ENCODE peak calls at places on chromosomes 7 and 10, in nine cellular contexts. One of them, this sample, is unnamed.

GRCh38 chr10:24889636-24890035 is 62.8 kb downstream of the PRTFDC1 start:
- DNase-seq in uterus: no peak
- DNase-seq in IMR-90: no peak
- DNase-seq in tibial nerve: no peak
- DNase-seq in suprapubic skin: no peak
- DNase-seq in prostate gland: no peak
- DNase-seq in A549: no peak
- DNase-seq in transverse colon: no peak
- DNase-seq in breast epithelium: no peak
- DNase-seq in this sample: no peak

GRCh38 chr7:3897430-3898385 is 596.7 kb downstream of the SDK1 start:
- DNase-seq in uterus: peak; percentile 29
- DNase-seq in IMR-90: peak; percentile 62
- DNase-seq in tibial nerve: peak; percentile 35
- DNase-seq in suprapubic skin: no peak
- DNase-seq in prostate gland: peak; percentile 36
- DNase-seq in A549: peak; percentile 36
- DNase-seq in transverse colon: peak; percentile 34
- DNase-seq in breast epithelium: no peak
- DNase-seq in this sample: no peak

GRCh38 chr10:7260912-7261700 is 149.7 kb downstream of the SFMBT2 start:
- DNase-seq in uterus: peak; percentile 47
- DNase-seq in IMR-90: peak; percentile 65
- DNase-seq in tibial nerve: no peak
- DNase-seq in suprapubic skin: no peak
- DNase-seq in prostate gland: no peak
- DNase-seq in A549: no peak
- DNase-seq in transverse colon: no peak
- DNase-seq in breast epithelium: no peak
- DNase-seq in this sample: no peak

GRCh38 chr7:42722726-42723125 is 189.1 kb downstream of the C7orf25 start:
- DNase-seq in uterus: no peak
- DNase-seq in IMR-90: no peak
- DNase-seq in tibial nerve: no peak
- DNase-seq in suprapubic skin: no peak
- DNase-seq in prostate gland: no peak
- DNase-seq in A549: no peak
- DNase-seq in transverse colon: no peak
- DNase-seq in breast epithelium: no peak
- DNase-seq in this sample: no peak

GRCh38 chr10:96043157-96043894 is at the start of gene CCNJ:
- DNase-seq in uterus: peak; percentile 83
- DNase-seq in IMR-90: peak; percentile 87
- DNase-seq in tibial nerve: peak; percentile 74
- DNase-seq in suprapubic skin: peak; percentile 88
- DNase-seq in prostate gland: peak; percentile 87
- DNase-seq in A549: peak; percentile 93
- DNase-seq in transverse colon: peak; percentile 91
- DNase-seq in breast epithelium: peak; percentile 82
- DNase-seq in this sample: peak; percentile 96

GRCh38 chr10:19488592-19489280 is 327.5 kb upstream of the PLXDC2 start:
- DNase-seq in uterus: peak; percentile 36
- DNase-seq in IMR-90: no peak
- DNase-seq in tibial nerve: no peak
- DNase-seq in suprapubic skin: no peak
- DNase-seq in prostate gland: no peak
- DNase-seq in A549: no peak
- DNase-seq in transverse colon: peak; percentile 15
- DNase-seq in breast epithelium: no peak
- DNase-seq in this sample: no peak

GRCh38 chr7:155129789-155130188 is 59.7 kb downstream of the HTR5A start:
- DNase-seq in uterus: no peak
- DNase-seq in IMR-90: no peak
- DNase-seq in tibial nerve: no peak
- DNase-seq in suprapubic skin: no peak
- DNase-seq in prostate gland: no peak
- DNase-seq in A549: no peak
- DNase-seq in transverse colon: no peak
- DNase-seq in breast epithelium: no peak
- DNase-seq in this sample: no peak

GRCh38 chr7:44368885-44369284 is 43.5 kb upstream of the CAMK2B start:
- DNase-seq in uterus: no peak
- DNase-seq in IMR-90: no peak
- DNase-seq in tibial nerve: no peak
- DNase-seq in suprapubic skin: no peak
- DNase-seq in prostate gland: no peak
- DNase-seq in A549: no peak
- DNase-seq in transverse colon: no peak
- DNase-seq in breast epithelium: no peak
- DNase-seq in this sample: no peak

GRCh38 chr7:155807013-155807804 is 5.1 kb downstream of the SHH start:
- DNase-seq in uterus: no peak
- DNase-seq in IMR-90: no peak
- DNase-seq in tibial nerve: no peak
- DNase-seq in suprapubic skin: no peak
- DNase-seq in prostate gland: no peak
- DNase-seq in A549: no peak
- DNase-seq in transverse colon: no peak
- DNase-seq in breast epithelium: no peak
- DNase-seq in this sample: no peak

DNA sequence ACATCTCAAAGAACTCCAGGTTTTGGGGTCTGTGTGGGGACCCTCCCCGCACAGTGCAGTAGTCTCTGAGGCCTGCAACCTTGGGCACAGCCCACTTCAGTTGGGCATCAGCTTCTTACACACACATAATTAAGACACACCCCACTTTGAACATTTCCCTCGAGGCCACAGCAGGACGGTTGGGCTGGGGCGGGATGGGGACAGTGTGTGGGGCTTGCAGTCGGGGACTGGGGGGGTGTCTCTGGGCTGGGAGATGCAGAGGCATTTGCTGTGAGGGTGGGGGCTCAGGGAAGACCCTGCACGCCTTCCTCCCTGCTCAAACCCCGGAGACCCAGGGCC is 1.2 kb downstream of the LFNG start:
- DNase-seq in uterus: no peak
- DNase-seq in IMR-90: no peak
- DNase-seq in tibial nerve: no peak
- DNase-seq in suprapubic skin: no peak
- DNase-seq in prostate gland: no peak
- DNase-seq in A549: no peak
- DNase-seq in transverse colon: peak; percentile 62
- DNase-seq in breast epithelium: no peak
- DNase-seq in this sample: no peak
- TF ChIP-seq POLR2A in uterus: no peak
- TF ChIP-seq POLR2A in IMR-90: no peak
- TF ChIP-seq POLR2A in tibial nerve: no peak
- TF ChIP-seq POLR2A in suprapubic skin: no peak
- TF ChIP-seq POLR2A in prostate gland: no peak
- TF ChIP-seq POLR2A in A549: no peak
- TF ChIP-seq POLR2A in transverse colon: peak; percentile 50
- TF ChIP-seq POLR2A in breast epithelium: no peak
- TF ChIP-seq POLR2A in this sample: no peak

GRCh38 chr10:69042838-69043237 is 45.1 kb upstream of the SRGN start:
- DNase-seq in uterus: no peak
- DNase-seq in IMR-90: no peak
- DNase-seq in tibial nerve: no peak
- DNase-seq in suprapubic skin: no peak
- DNase-seq in prostate gland: no peak
- DNase-seq in A549: no peak
- DNase-seq in transverse colon: no peak
- DNase-seq in breast epithelium: no peak
- DNase-seq in this sample: no peak

GRCh38 chr10:69047111-69047837 is 40.6 kb upstream of the SRGN start:
- DNase-seq in uterus: no peak
- DNase-seq in IMR-90: no peak
- DNase-seq in tibial nerve: no peak
- DNase-seq in suprapubic skin: no peak
- DNase-seq in prostate gland: no peak
- DNase-seq in A549: no peak
- DNase-seq in transverse colon: no peak
- DNase-seq in breast epithelium: no peak
- DNase-seq in this sample: no peak

GRCh38 chr10:69045441-69046300 is 42.2 kb upstream of the SRGN start:
- DNase-seq in uterus: no peak
- DNase-seq in IMR-90: peak; percentile 62
- DNase-seq in tibial nerve: no peak
- DNase-seq in suprapubic skin: no peak
- DNase-seq in prostate gland: no peak
- DNase-seq in A549: no peak
- DNase-seq in transverse colon: no peak
- DNase-seq in breast epithelium: no peak
- DNase-seq in this sample: no peak

GRCh38 chr10:69042417-69042816 is 45.5 kb upstream of the SRGN start:
- DNase-seq in uterus: no peak
- DNase-seq in IMR-90: no peak
- DNase-seq in tibial nerve: no peak
- DNase-seq in suprapubic skin: no peak
- DNase-seq in prostate gland: no peak
- DNase-seq in A549: no peak
- DNase-seq in transverse colon: no peak
- DNase-seq in breast epithelium: no peak
- DNase-seq in this sample: no peak

DNA sequence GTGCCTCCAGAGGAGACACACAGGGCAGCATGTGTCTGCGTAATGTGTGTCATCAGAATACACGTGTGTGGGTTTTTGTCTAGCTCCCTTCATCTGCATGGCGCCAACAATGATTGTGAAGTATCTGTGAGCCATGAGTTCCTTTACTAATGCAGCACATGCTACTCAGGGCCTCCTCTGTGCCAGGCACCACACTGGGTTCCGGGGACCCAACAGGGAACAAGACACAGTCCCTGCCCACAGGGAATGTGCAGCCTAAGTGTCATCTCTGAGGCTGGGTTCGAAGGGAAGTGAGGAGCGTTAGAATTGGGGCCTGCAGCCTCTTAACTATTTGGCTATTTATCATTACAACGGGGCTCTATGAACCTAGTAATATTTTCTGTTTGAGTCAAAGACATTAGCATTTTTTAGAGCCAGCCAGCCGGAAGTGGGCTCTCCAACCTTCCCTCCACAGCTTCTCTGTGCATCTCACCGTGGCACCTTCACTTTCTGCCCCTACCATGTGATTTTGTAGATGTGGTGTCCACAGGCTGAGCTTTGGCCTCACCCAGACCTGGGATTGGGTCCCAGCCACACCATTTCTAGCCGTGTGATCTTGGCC is 43.9 kb upstream of the SRGN start:
- DNase-seq in uterus: no peak
- DNase-seq in IMR-90: no peak
- DNase-seq in tibial nerve: no peak
- DNase-seq in suprapubic skin: no peak
- DNase-seq in prostate gland: no peak
- DNase-seq in A549: no peak
- DNase-seq in transverse colon: no peak
- DNase-seq in breast epithelium: no peak
- DNase-seq in this sample: no peak
- TF ChIP-seq POLR2A in uterus: no peak
- TF ChIP-seq POLR2A in IMR-90: no peak
- TF ChIP-seq POLR2A in tibial nerve: no peak
- TF ChIP-seq POLR2A in suprapubic skin: no peak
- TF ChIP-seq POLR2A in prostate gland: no peak
- TF ChIP-seq POLR2A in A549: no peak
- TF ChIP-seq POLR2A in transverse colon: no peak
- TF ChIP-seq POLR2A in breast epithelium: no peak
- TF ChIP-seq POLR2A in this sample: no peak

DNA sequence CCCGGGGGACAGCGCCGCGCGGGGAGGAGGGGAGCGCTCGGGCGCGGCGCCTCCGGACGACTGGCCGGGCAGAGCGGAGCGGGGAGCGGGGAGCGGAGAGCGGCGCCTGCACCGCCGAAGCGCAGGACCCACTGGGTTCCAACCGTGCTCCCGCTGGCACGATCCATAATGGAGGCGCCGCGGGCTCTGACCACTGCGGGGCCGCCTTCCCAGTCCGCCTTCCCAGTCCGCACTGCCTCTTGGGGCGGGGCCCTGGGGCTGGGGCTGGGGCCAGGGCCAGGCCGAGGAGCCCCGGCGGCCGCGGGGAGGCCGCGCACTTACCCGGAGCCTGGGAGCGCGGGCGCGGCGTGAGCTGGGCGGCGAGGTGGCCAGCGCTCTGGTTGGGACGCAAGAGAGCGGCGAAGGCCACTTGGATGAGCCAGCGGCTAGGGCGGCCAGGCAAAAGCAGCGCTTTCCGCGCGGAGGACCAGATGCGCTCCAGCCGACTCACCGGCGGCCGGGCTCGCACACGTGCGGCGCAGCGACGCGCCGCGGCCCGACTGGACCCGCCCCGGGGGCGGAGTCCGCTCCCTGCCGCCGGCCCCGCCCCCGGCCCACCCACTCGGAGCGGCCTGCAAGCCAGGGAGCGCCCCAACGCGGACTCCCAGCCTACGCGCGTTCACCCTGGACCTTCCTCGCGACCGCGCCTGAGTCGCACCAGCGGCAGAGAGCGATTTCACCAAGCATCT is at the start of gene PUS7:
- DNase-seq in uterus: peak; percentile 85
- DNase-seq in IMR-90: peak; percentile 88
- DNase-seq in tibial nerve: peak; percentile 74
- DNase-seq in suprapubic skin: peak; percentile 89
- DNase-seq in prostate gland: peak; percentile 84
- DNase-seq in A549: peak; percentile 86
- DNase-seq in transverse colon: peak; percentile 91
- DNase-seq in breast epithelium: peak; percentile 77
- DNase-seq in this sample: peak; percentile 73
- TF ChIP-seq POLR2A in uterus: peak; percentile 66
- TF ChIP-seq POLR2A in IMR-90: peak; percentile 84
- TF ChIP-seq POLR2A in tibial nerve: peak; percentile 79
- TF ChIP-seq POLR2A in suprapubic skin: no peak
- TF ChIP-seq POLR2A in prostate gland: peak; percentile 64
- TF ChIP-seq POLR2A in A549: peak; percentile 98
- TF ChIP-seq POLR2A in transverse colon: peak; percentile 44
- TF ChIP-seq POLR2A in breast epithelium: no peak
- TF ChIP-seq POLR2A in this sample: no peak

GRCh38 chr7:98418271-98418635 is 17.4 kb upstream of the BAIAP2L1 start:
- DNase-seq in uterus: no peak
- DNase-seq in IMR-90: peak; percentile 33
- DNase-seq in tibial nerve: no peak
- DNase-seq in suprapubic skin: no peak
- DNase-seq in prostate gland: no peak
- DNase-seq in A549: peak; percentile 58
- DNase-seq in transverse colon: no peak
- DNase-seq in breast epithelium: no peak
- DNase-seq in this sample: no peak

GRCh38 chr7:98423043-98423442 is 22.2 kb upstream of the BAIAP2L1 start:
- DNase-seq in uterus: no peak
- DNase-seq in IMR-90: peak; percentile 30
- DNase-seq in tibial nerve: no peak
- DNase-seq in suprapubic skin: no peak
- DNase-seq in prostate gland: no peak
- DNase-seq in A549: peak; percentile 69
- DNase-seq in transverse colon: no peak
- DNase-seq in breast epithelium: no peak
- DNase-seq in this sample: no peak

GRCh38 chr7:98420966-98421612 is 20.2 kb upstream of the BAIAP2L1 start:
- DNase-seq in uterus: no peak
- DNase-seq in IMR-90: no peak
- DNase-seq in tibial nerve: no peak
- DNase-seq in suprapubic skin: no peak
- DNase-seq in prostate gland: peak; percentile 53
- DNase-seq in A549: peak; percentile 92
- DNase-seq in transverse colon: peak; percentile 85
- DNase-seq in breast epithelium: peak; percentile 37
- DNase-seq in this sample: no peak

GRCh38 chr7:98414205-98414900 is 13.5 kb upstream of the BAIAP2L1 start:
- DNase-seq in uterus: no peak
- DNase-seq in IMR-90: no peak
- DNase-seq in tibial nerve: no peak
- DNase-seq in suprapubic skin: no peak
- DNase-seq in prostate gland: no peak
- DNase-seq in A549: no peak
- DNase-seq in transverse colon: no peak
- DNase-seq in breast epithelium: no peak
- DNase-seq in this sample: no peak

GRCh38 chr7:98418636-98419315 is 17.9 kb upstream of the BAIAP2L1 start:
- DNase-seq in uterus: no peak
- DNase-seq in IMR-90: peak; percentile 98
- DNase-seq in tibial nerve: no peak
- DNase-seq in suprapubic skin: no peak
- DNase-seq in prostate gland: no peak
- DNase-seq in A549: peak; percentile 100
- DNase-seq in transverse colon: peak; percentile 78
- DNase-seq in breast epithelium: no peak
- DNase-seq in this sample: no peak
- TF ChIP-seq POLR2A in uterus: no peak
- TF ChIP-seq POLR2A in IMR-90: no peak
- TF ChIP-seq POLR2A in tibial nerve: no peak
- TF ChIP-seq POLR2A in suprapubic skin: no peak
- TF ChIP-seq POLR2A in prostate gland: no peak
- TF ChIP-seq POLR2A in A549: no peak
- TF ChIP-seq POLR2A in transverse colon: no peak
- TF ChIP-seq POLR2A in breast epithelium: no peak
- TF ChIP-seq POLR2A in this sample: no peak

This sample was measured in lower leg skin.